ENCODE peak calls at places on chromosomes 16 and 17, in five cellular contexts. K is right atrium auricular region, T is tibial artery, J is left lung, B is endodermal cell. U is an unnamed sample.

GRCh38 chr17:33934696-33935095 is 320.4 kb upstream of the CCL2 start:
- DNase-seq in B (no peak), J (no peak), K (no peak), T (no peak), U (no peak)

GRCh38 chr17:81276781-81277180 is 18.3 kb downstream of the SLC38A10 start:
- DNase-seq in B (no peak), J (no peak), K (no peak), T (no peak), U (no peak)

GRCh38 chr17:73551756-73552155 is 92.5 kb downstream of the SDK2 start:
- DNase-seq in J (no peak), B (peak), T (no peak), K (no peak), U (no peak)

GRCh38 chr17:57955183-57955952 is at the start of gene CUEDC1:
- DNase-seq in K (no peak), B (peak), J (peak), T (peak), U (peak)

GRCh38 chr17:58354541-58355216 is 2.7 kb upstream of the SUPT4H1 start:
- DNase-seq in T (no peak), B (no peak), J (no peak), K (no peak), U (no peak)

GRCh38 chr17:44569459-44569858 is 12.2 kb downstream of the FZD2 start:
- DNase-seq in B (no peak), T (no peak), K (no peak), J (no peak), U (no peak)

GRCh38 chr16:67892375-67892774 is 679 bp upstream of the PSKH1 start:
- DNase-seq in J (no peak), K (no peak), B (no peak), T (no peak), U (no peak)

GRCh38 chr17:7260601-7261376 is 1.5 kb downstream of the CLDN7 start:
- DNase-seq in B (peak), T (no peak), K (no peak), J (peak), U (no peak)

GRCh38 chr16:27787661-27788060 is 237.7 kb downstream of the KATNIP start:
- DNase-seq in B (no peak), T (no peak), J (no peak), K (no peak), U (no peak)

GRCh38 chr17:41959336-41960095 is 7.1 kb upstream of the CNP start:
- DNase-seq in T (no peak), K (no peak), B (peak), J (no peak), U (no peak)

DNA sequence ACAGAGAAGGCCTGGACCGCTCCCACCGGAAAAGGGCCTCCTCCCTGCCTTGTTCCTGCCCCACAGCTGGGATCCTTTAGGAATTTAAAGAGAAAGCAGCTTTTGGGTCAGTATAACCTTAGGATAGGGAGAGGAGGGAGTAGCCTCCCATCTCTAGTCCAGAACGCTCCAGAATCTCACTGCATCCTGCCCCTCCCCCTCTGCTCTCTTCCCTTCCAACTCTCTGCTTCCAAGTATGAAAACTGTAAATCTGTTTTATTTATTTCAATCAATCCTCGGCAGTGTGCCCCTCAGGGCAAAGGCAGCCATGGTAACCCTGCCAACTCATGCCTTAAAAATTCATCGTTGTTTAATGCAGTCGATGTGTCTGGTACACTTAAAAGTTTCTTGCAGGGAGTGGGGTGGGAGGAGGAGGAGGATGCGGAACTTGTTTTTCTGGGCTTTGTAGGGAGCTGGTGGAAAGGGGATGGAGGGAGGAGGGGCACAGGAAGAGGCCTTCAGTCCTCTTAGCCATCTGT is 21.2 kb upstream of the MTSS2 start:
- DNase-seq in K (no peak), B (no peak), J (no peak), T (peak), U (no peak)
- H3K27ac ChIP-seq in K (peak), B (no peak), J (no peak), T (peak), U (peak)

DNA sequence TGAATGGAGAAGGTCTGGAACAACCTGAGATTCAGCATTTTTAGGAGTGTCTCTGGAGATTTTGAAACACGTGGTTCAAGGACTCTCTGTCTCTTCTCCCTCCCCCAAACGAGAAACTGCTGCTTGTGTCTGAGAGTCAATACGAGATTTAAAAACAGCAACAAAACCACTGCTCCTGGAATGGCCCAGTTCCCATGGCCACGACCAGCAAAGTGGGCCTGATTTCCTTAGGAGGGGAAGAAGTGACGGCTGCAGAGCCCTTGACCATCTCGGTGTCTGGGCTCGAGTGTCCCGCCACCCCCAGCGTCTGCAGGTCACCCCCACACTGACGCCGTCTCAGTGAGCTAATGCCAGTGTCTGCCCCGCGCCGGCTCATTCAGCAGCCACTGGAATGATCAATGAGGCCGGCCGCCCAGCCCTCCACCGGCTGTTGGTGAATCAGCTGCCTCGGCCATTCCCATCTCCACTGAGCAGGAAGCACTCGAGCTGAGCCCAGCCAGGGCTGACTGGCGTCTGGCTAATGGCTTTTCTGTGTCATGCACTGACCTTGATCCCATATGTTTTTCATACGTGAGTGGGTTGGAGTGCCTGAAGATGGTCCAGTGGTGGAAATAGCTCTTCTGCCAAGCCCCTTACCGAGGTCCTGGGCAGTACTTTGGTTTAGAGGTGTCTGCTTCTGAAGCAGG is 151.8 kb downstream of the PITPNC1 start:
- DNase-seq in T (peak), J (peak), B (peak), K (peak), U (peak)
- H3K27ac ChIP-seq in T (peak), J (peak), B (peak), K (peak), U (peak)

DNA sequence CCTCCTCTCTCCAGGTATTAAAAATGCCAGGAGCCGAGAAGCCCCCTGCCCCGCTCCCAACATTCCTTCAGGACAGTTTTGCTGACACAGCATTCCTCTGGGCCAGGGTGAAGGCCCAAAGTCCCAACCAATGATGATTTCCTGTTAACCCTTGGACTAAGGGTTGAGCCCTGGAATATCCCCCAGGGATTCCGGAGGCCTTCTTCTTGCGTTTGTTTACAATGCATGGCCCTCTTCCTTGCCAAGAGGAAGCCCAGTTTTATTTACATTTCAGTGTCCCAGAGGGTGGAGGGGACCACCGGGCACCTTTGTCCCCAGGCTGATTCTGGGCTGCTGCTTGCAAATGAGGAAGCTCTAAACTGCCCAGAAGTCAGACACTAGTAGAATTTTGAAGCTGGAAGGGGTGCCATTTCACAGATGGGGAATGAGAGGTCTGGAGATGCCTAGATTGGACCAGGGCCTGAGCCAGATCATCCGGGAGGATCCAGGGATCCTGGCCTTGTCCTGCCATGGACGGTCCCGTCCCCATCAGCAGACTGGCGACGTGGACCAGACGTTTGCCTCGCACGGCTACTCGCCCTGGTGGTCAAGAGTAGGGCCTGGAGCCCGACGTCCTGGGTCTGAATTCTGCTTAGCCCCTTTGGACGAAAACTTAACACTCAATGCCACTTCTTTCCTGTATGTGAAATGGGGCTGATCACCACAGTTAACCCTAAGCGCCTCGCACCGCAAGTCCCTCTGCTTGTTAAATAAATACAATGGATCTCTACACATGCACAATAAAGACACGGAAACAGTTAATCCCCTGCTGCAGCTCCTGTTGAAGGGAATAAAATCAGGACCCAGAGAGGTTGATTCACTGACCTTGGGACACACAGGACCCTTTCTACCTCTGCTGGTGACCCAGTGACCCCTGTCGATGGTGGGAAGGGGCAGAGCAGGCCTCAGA is 55.6 kb upstream of the CIBAR2 start:
- DNase-seq in J (no peak), T (no peak), K (no peak), B (no peak), U (no peak)
- H3K27ac ChIP-seq in J (no peak), T (no peak), K (peak), B (no peak), U (peak)

DNA sequence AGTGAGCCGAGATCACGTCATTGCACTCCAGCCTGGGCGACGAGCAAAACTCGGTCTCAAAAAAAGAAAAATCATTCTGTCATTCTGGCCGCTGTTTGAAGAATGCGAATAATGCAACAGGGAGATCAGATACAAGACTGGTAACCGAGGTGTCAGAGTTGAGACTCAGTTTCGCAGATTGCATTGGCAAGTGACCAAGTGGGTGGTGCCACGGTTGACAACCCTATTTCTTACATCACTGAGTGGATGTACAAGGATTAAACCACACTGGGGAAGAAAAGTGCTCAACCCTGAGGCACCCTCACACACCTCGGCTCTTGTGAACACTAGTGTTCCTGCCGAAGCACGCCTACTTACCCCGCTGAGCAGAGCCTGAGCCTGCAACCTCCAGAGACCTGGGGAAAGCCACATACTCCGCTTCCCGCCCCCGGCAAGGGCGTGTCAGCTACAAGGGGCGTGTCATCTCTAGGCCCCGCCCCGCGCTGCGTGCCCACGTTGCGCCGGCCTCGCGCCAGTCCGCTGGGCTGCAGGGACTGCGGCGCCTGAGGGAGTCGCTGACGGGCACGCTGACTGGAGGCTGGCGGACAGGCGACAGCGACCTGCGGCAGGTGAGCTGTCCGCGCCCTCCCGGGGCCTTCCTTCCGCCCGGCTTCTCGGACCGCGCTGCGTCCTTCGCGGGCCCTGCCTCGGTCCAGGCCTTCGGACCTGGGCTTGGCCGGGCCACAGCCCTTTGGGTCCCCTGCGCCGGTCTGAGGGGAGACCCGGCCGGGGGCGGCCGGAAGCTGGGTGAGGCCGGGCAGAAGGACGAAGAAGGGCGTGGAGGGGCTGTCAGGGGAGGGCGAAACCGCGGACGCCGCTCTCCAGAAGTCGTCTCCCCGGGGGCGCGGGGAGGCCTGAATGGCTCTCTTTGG is at the start of gene HMOX2:
- DNase-seq in J (peak), K (peak), B (peak), T (peak), U (peak)
- H3K27ac ChIP-seq in J (peak), K (peak), B (no peak), T (peak), U (peak)

GRCh38 chr16:354286-354881 is 1.9 kb upstream of the AXIN1 start:
- DNase-seq in J (no peak), K (no peak), T (no peak), B (no peak), U (no peak)

GRCh38 chr16:352547-353403 is at the start of gene AXIN1:
- DNase-seq in B (peak), J (peak), T (peak), K (peak), U (peak)

GRCh38 chr16:354971-355441 is 2.5 kb upstream of the AXIN1 start:
- DNase-seq in T (no peak), K (no peak), J (no peak), B (no peak), U (no peak)

GRCh38 chr16:351804-352520 is 561 bp downstream of the AXIN1 start:
- DNase-seq in B (no peak), T (no peak), J (no peak), K (no peak), U (no peak)

GRCh38 chr16:353404-354285 is 1.1 kb upstream of the AXIN1 start:
- DNase-seq in T (no peak), J (no peak), B (no peak), K (no peak), U (no peak)
- H3K27ac ChIP-seq in T (peak), J (peak), B (no peak), K (peak), U (peak)

DNA sequence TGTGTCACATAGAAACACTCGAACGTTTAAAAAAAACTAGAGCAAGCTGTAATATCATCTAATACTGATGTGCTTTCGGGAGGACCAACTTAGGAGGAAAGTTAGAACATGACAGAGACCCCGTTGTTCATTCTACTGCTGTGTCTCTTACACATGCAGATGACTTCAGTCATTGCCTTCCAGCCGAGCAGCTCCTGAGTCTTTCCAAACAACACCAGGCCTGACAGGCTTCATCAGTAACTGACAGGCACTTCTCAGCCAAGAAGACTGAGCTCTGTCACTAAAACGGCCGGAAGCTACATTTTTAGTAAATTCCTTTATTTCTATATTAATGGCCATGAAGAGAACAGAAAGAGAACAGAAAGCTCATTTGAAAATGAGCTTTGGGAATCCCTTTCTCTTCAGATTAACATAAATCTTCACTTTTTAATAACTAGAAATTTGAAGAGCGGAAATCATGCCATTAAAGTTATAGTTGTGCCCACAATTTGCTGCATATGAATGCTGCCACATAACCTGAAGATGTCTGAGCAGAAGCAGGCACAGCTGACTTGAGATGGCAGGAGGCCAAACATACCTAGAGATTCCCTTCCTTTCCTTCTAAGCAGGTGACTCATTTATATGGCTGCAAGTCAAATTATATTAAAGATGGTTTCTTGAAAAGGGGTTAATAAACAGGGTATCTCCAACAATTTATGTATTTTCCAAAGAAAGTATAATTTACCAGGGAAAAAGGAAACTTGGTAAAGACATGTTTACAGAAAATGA is 148.9 kb downstream of the ITFG1 start:
- DNase-seq in B (peak), K (no peak), J (no peak), T (no peak), U (no peak)
- H3K27ac ChIP-seq in B (no peak), K (no peak), J (no peak), T (no peak), U (no peak)

GRCh38 chr17:55344514-55344997 is 77.1 kb downstream of the MMD start:
- DNase-seq in K (no peak), T (no peak), B (no peak), J (no peak), U (no peak)
- H3K27ac ChIP-seq in K (no peak), T (no peak), B (no peak), J (no peak), U (no peak)

U was measured in ascending aorta.